ENCODE peak calls at places on chromosome 3, in seven cellular contexts. One of them, this sample, is unnamed.

GRCh38 chr3:25589104-25589782 is 75.5 kb downstream of the TOP2B start:
- DNase-seq in body of pancreas: no peak
- DNase-seq in PC-9: no peak
- DNase-seq in GM03348: no peak
- DNase-seq in WERI-Rb-1: no peak
- DNase-seq in NCI-H1105: no peak
- DNase-seq in NCI-H510A treated with DMSO at 0.1 percent for 48 hours: no peak
- DNase-seq in this sample: no peak

GRCh38 chr3:14152233-14152962 is 26.0 kb downstream of the XPC start:
- DNase-seq in WERI-Rb-1: peak
- DNase-seq in NCI-H510A treated with DMSO at 0.1 percent for 48 hours: peak
- DNase-seq in PC-9: no peak
- DNase-seq in NCI-H1105: no peak
- DNase-seq in GM03348: no peak
- DNase-seq in body of pancreas: no peak
- DNase-seq in this sample: no peak

GRCh38 chr3:126480864-126481263 is 5.2 kb upstream of the ZXDC start:
- DNase-seq in GM03348: no peak
- DNase-seq in PC-9: no peak
- DNase-seq in NCI-H1105: no peak
- DNase-seq in NCI-H510A treated with DMSO at 0.1 percent for 48 hours: no peak
- DNase-seq in WERI-Rb-1: no peak
- DNase-seq in body of pancreas: no peak
- DNase-seq in this sample: no peak

GRCh38 chr3:52099006-52099405 is 42.6 kb upstream of the DUSP7 start:
- DNase-seq in WERI-Rb-1: no peak
- DNase-seq in GM03348: no peak
- DNase-seq in body of pancreas: peak
- DNase-seq in NCI-H510A treated with DMSO at 0.1 percent for 48 hours: no peak
- DNase-seq in PC-9: peak
- DNase-seq in NCI-H1105: no peak
- DNase-seq in this sample: no peak

GRCh38 chr3:189621948-189622603 is 9.1 kb upstream of the TP63 start:
- DNase-seq in NCI-H510A treated with DMSO at 0.1 percent for 48 hours: no peak
- DNase-seq in GM03348: no peak
- DNase-seq in NCI-H1105: no peak
- DNase-seq in body of pancreas: no peak
- DNase-seq in WERI-Rb-1: no peak
- DNase-seq in PC-9: no peak
- DNase-seq in this sample: no peak

GRCh38 chr3:114307222-114307840 is 13.5 kb downstream of the TIGIT start:
- DNase-seq in GM03348: no peak
- DNase-seq in body of pancreas: no peak
- DNase-seq in WERI-Rb-1: no peak
- DNase-seq in PC-9: no peak
- DNase-seq in NCI-H510A treated with DMSO at 0.1 percent for 48 hours: no peak
- DNase-seq in NCI-H1105: no peak
- DNase-seq in this sample: no peak

GRCh38 chr3:42751609-42752008 is 21.4 kb downstream of the CCDC13 start:
- DNase-seq in NCI-H1105: peak
- DNase-seq in WERI-Rb-1: no peak
- DNase-seq in NCI-H510A treated with DMSO at 0.1 percent for 48 hours: no peak
- DNase-seq in body of pancreas: no peak
- DNase-seq in PC-9: no peak
- DNase-seq in GM03348: peak
- DNase-seq in this sample: no peak

GRCh38 chr3:29926391-29926790 is 645.5 kb downstream of the RBMS3 start:
- DNase-seq in NCI-H510A treated with DMSO at 0.1 percent for 48 hours: no peak
- DNase-seq in PC-9: no peak
- DNase-seq in GM03348: no peak
- DNase-seq in body of pancreas: no peak
- DNase-seq in WERI-Rb-1: no peak
- DNase-seq in NCI-H1105: no peak
- DNase-seq in this sample: no peak

GRCh38 chr3:127680790-127681189 is 8.0 kb downstream of the ABTB1 start:
- DNase-seq in WERI-Rb-1: no peak
- DNase-seq in body of pancreas: no peak
- DNase-seq in GM03348: no peak
- DNase-seq in NCI-H510A treated with DMSO at 0.1 percent for 48 hours: no peak
- DNase-seq in NCI-H1105: no peak
- DNase-seq in PC-9: no peak
- DNase-seq in this sample: no peak

GRCh38 chr3:193016437-193016887 is 98.8 kb upstream of the MB21D2 start:
- DNase-seq in NCI-H510A treated with DMSO at 0.1 percent for 48 hours: no peak
- DNase-seq in PC-9: no peak
- DNase-seq in NCI-H1105: peak
- DNase-seq in GM03348: no peak
- DNase-seq in WERI-Rb-1: no peak
- DNase-seq in body of pancreas: peak
- DNase-seq in this sample: no peak

GRCh38 chr3:63613561-63613960 is 38.9 kb upstream of the SNTN start:
- DNase-seq in GM03348: peak
- DNase-seq in NCI-H1105: no peak
- DNase-seq in body of pancreas: no peak
- DNase-seq in NCI-H510A treated with DMSO at 0.1 percent for 48 hours: no peak
- DNase-seq in PC-9: no peak
- DNase-seq in WERI-Rb-1: no peak
- DNase-seq in this sample: no peak

GRCh38 chr3:138381413-138381901 is 33.1 kb downstream of the MRAS start:
- DNase-seq in NCI-H1105: no peak
- DNase-seq in PC-9: no peak
- DNase-seq in WERI-Rb-1: no peak
- DNase-seq in GM03348: peak
- DNase-seq in NCI-H510A treated with DMSO at 0.1 percent for 48 hours: no peak
- DNase-seq in body of pancreas: peak
- DNase-seq in this sample: peak

GRCh38 chr3:50173685-50174516 is 17.5 kb upstream of the GNAT1 start:
- DNase-seq in GM03348: no peak
- DNase-seq in body of pancreas: no peak
- DNase-seq in NCI-H510A treated with DMSO at 0.1 percent for 48 hours: no peak
- DNase-seq in NCI-H1105: no peak
- DNase-seq in WERI-Rb-1: no peak
- DNase-seq in PC-9: no peak
- DNase-seq in this sample: no peak

GRCh38 chr3:57805674-57806073 is 49.6 kb downstream of the SLMAP start:
- DNase-seq in body of pancreas: no peak
- DNase-seq in PC-9: peak
- DNase-seq in WERI-Rb-1: no peak
- DNase-seq in NCI-H510A treated with DMSO at 0.1 percent for 48 hours: no peak
- DNase-seq in GM03348: peak
- DNase-seq in NCI-H1105: no peak
- DNase-seq in this sample: no peak

GRCh38 chr3:39090922-39091321 is 16.5 kb downstream of the GORASP1 start:
- DNase-seq in body of pancreas: no peak
- DNase-seq in WERI-Rb-1: no peak
- DNase-seq in NCI-H1105: no peak
- DNase-seq in PC-9: no peak
- DNase-seq in NCI-H510A treated with DMSO at 0.1 percent for 48 hours: no peak
- DNase-seq in GM03348: no peak
- DNase-seq in this sample: no peak

GRCh38 chr3:35707904-35708303 is 68.6 kb downstream of the ARPP21 start:
- DNase-seq in NCI-H1105: no peak
- DNase-seq in body of pancreas: no peak
- DNase-seq in WERI-Rb-1: no peak
- DNase-seq in PC-9: no peak
- DNase-seq in GM03348: no peak
- DNase-seq in NCI-H510A treated with DMSO at 0.1 percent for 48 hours: no peak
- DNase-seq in this sample: peak

GRCh38 chr3:191065183-191065805 is 133.7 kb upstream of the OSTN start:
- DNase-seq in NCI-H510A treated with DMSO at 0.1 percent for 48 hours: no peak
- DNase-seq in NCI-H1105: no peak
- DNase-seq in GM03348: peak
- DNase-seq in WERI-Rb-1: no peak
- DNase-seq in PC-9: peak
- DNase-seq in body of pancreas: no peak
- DNase-seq in this sample: no peak

GRCh38 chr3:52022323-52023100 is 26.8 kb upstream of the RPL29 start:
- DNase-seq in NCI-H510A treated with DMSO at 0.1 percent for 48 hours: no peak
- DNase-seq in body of pancreas: no peak
- DNase-seq in NCI-H1105: peak
- DNase-seq in WERI-Rb-1: peak
- DNase-seq in GM03348: peak
- DNase-seq in PC-9: no peak
- DNase-seq in this sample: no peak

GRCh38 chr3:126009181-126009580 is 40.2 kb downstream of the ROPN1B start:
- DNase-seq in NCI-H510A treated with DMSO at 0.1 percent for 48 hours: no peak
- DNase-seq in body of pancreas: no peak
- DNase-seq in NCI-H1105: no peak
- DNase-seq in GM03348: no peak
- DNase-seq in WERI-Rb-1: no peak
- DNase-seq in PC-9: no peak
- DNase-seq in this sample: no peak

GRCh38 chr3:139299261-139300132 is 44.3 kb upstream of the MRPS22 start:
- DNase-seq in PC-9: peak
- DNase-seq in NCI-H1105: no peak
- DNase-seq in WERI-Rb-1: peak
- DNase-seq in NCI-H510A treated with DMSO at 0.1 percent for 48 hours: no peak
- DNase-seq in body of pancreas: peak
- DNase-seq in GM03348: peak
- DNase-seq in this sample: no peak

GRCh38 chr3:10392906-10393461 is 72.1 kb upstream of the SEC13 start:
- DNase-seq in NCI-H510A treated with DMSO at 0.1 percent for 48 hours: no peak
- DNase-seq in body of pancreas: no peak
- DNase-seq in PC-9: no peak
- DNase-seq in GM03348: no peak
- DNase-seq in NCI-H1105: no peak
- DNase-seq in WERI-Rb-1: no peak
- DNase-seq in this sample: no peak

GRCh38 chr3:23664459-23664858 is 141.3 kb upstream of the UBE2E1 start:
- DNase-seq in PC-9: no peak
- DNase-seq in NCI-H510A treated with DMSO at 0.1 percent for 48 hours: no peak
- DNase-seq in body of pancreas: no peak
- DNase-seq in GM03348: no peak
- DNase-seq in NCI-H1105: no peak
- DNase-seq in WERI-Rb-1: no peak
- DNase-seq in this sample: no peak

GRCh38 chr3:47628426-47628825 is 49.8 kb upstream of the CSPG5 start:
- DNase-seq in body of pancreas: no peak
- DNase-seq in NCI-H510A treated with DMSO at 0.1 percent for 48 hours: no peak
- DNase-seq in GM03348: no peak
- DNase-seq in NCI-H1105: no peak
- DNase-seq in PC-9: no peak
- DNase-seq in WERI-Rb-1: no peak
- DNase-seq in this sample: no peak

GRCh38 chr3:27568393-27568792 is 84.2 kb upstream of the SLC4A7 start:
- DNase-seq in PC-9: no peak
- DNase-seq in NCI-H1105: peak
- DNase-seq in NCI-H510A treated with DMSO at 0.1 percent for 48 hours: no peak
- DNase-seq in body of pancreas: peak
- DNase-seq in GM03348: peak
- DNase-seq in WERI-Rb-1: no peak
- DNase-seq in this sample: peak

GRCh38 chr3:24460974-24461373 is 33.7 kb downstream of the THRB start:
- DNase-seq in NCI-H510A treated with DMSO at 0.1 percent for 48 hours: no peak
- DNase-seq in PC-9: no peak
- DNase-seq in body of pancreas: no peak
- DNase-seq in GM03348: no peak
- DNase-seq in WERI-Rb-1: no peak
- DNase-seq in NCI-H1105: no peak
- DNase-seq in this sample: no peak

GRCh38 chr3:180184806-180185205 is 148.1 kb upstream of the PEX5L start:
- DNase-seq in GM03348: peak
- DNase-seq in body of pancreas: no peak
- DNase-seq in NCI-H510A treated with DMSO at 0.1 percent for 48 hours: no peak
- DNase-seq in WERI-Rb-1: no peak
- DNase-seq in NCI-H1105: no peak
- DNase-seq in PC-9: no peak
- DNase-seq in this sample: no peak

GRCh38 chr3:155981669-155982068 is 111.2 kb downstream of the GMPS start:
- DNase-seq in NCI-H510A treated with DMSO at 0.1 percent for 48 hours: no peak
- DNase-seq in GM03348: no peak
- DNase-seq in NCI-H1105: no peak
- DNase-seq in WERI-Rb-1: no peak
- DNase-seq in body of pancreas: no peak
- DNase-seq in PC-9: no peak
- DNase-seq in this sample: no peak

GRCh38 chr3:78659386-78659987 is 1108.3 kb downstream of the ROBO1 start:
- DNase-seq in NCI-H510A treated with DMSO at 0.1 percent for 48 hours: no peak
- DNase-seq in GM03348: peak
- DNase-seq in NCI-H1105: no peak
- DNase-seq in body of pancreas: peak
- DNase-seq in WERI-Rb-1: no peak
- DNase-seq in PC-9: no peak
- DNase-seq in this sample: no peak

This sample was measured in DMS79 treated with DMSO at 0.1 percent for 48 hours.